ENCODE peak calls at places on chromosome 20, in five cellular contexts. E, L, R, F and W are unnamed samples.

GRCh38 chr20:50874758-50875665 is 56.2 kb downstream of the ADNP start:
- DNase-seq in E (no peak), R (peak; percentile 31), F (no peak), L (no peak), W (no peak)

GRCh38 chr20:44039741-44040140 is 125.1 kb downstream of the TOX2 start:
- DNase-seq in E (no peak), L (no peak), R (no peak), F (no peak), W (no peak)

GRCh38 chr20:35907017-35907685 is 47.2 kb downstream of the SCAND1 start:
- DNase-seq in R (no peak), E (no peak), F (no peak), L (no peak), W (no peak)

GRCh38 chr20:41052742-41053419 is 24.3 kb downstream of the TOP1 start:
- DNase-seq in R (no peak), F (no peak), L (no peak), E (no peak), W (no peak)

GRCh38 chr20:62347151-62347404 is 20.0 kb downstream of the LAMA5 start:
- DNase-seq in E (no peak), F (no peak), L (no peak), R (no peak), W (no peak)

GRCh38 chr20:54004397-54004940 is 65.9 kb downstream of the BCAS1 start:
- DNase-seq in R (no peak), F (no peak), E (no peak), L (no peak), W (no peak)

GRCh38 chr20:8168785-8169288 is 36.8 kb downstream of the PLCB1 start:
- DNase-seq in E (no peak), L (no peak), R (no peak), F (no peak), W (no peak)

GRCh38 chr20:14921546-14921945 is 584.1 kb upstream of the FLRT3 start:
- DNase-seq in F (no peak), E (no peak), L (no peak), R (no peak), W (no peak)

GRCh38 chr20:46652699-46653098 is 1.4 kb upstream of the SLC13A3 start:
- DNase-seq in R (no peak), F (no peak), E (no peak), L (no peak), W (no peak)